ENCODE peak calls at places on chromosomes 6 and 20, in nine cellular contexts. O is HEK293T; W is hypothalamus; E is A549; P is tibial artery; J is substantia nigra; C is pons; U is stimulated activated CD8-positive, alpha-beta memory T cell treated with anti-CD3 and anti-CD28 coated beads, Interleukin-2, amount 100 ng/mL, for 48 hours; S is mesendoderm. D is an unnamed sample.

GRCh38 chr20:6299451-6299850 is 176.6 kb upstream of the FERMT1 start:
- DNase-seq in S (peak), C (no peak), W (no peak), O (no peak), J (no peak), E (no peak), U (no peak), P (no peak), D (no peak)

GRCh38 chr6:157411368-157411767 is 30.4 kb downstream of the ZDHHC14 start:
- DNase-seq in S (no peak), W (no peak), C (no peak), O (no peak), P (no peak), J (no peak), U (no peak), E (no peak), D (no peak)

GRCh38 chr20:51327251-51327841 is 215.2 kb downstream of the NFATC2 start:
- DNase-seq in W (no peak), P (no peak), E (no peak), S (no peak), C (no peak), J (no peak), O (no peak), U (no peak), D (no peak)

GRCh38 chr6:150078788-150079187 is 9.9 kb upstream of the ULBP3 start:
- DNase-seq in W (no peak), P (no peak), C (no peak), J (no peak), U (no peak), S (no peak), O (no peak), E (no peak), D (no peak)

GRCh38 chr6:6004147-6004995 is 2.4 kb downstream of the NRN1 start:
- DNase-seq in P (no peak), C (peak), W (no peak), U (no peak), O (peak), J (no peak), S (peak), E (no peak), D (no peak)

GRCh38 chr6:90194371-90194841 is 102.2 kb downstream of the BACH2 start:
- DNase-seq in J (no peak), W (no peak), S (no peak), P (no peak), U (no peak), C (no peak), O (no peak), E (no peak), D (no peak)

GRCh38 chr6:18154507-18155272 is at the start of gene TPMT:
- DNase-seq in S (no peak), U (no peak), J (peak), W (no peak), E (no peak), C (no peak), P (peak), O (no peak), D (peak)

GRCh38 chr6:118789419-118789818 is 104.5 kb upstream of the ASF1A start:
- DNase-seq in J (no peak), P (no peak), O (no peak), W (no peak), C (peak), E (no peak), U (no peak), S (no peak), D (no peak)

GRCh38 chr20:4509825-4510522 is 211.7 kb upstream of the PRND start:
- DNase-seq in U (no peak), S (no peak), E (peak), O (no peak), J (no peak), C (no peak), P (no peak), W (no peak), D (no peak)

GRCh38 chr20:4283011-4283410 is 267.7 kb upstream of the RNF24 start:
- DNase-seq in S (no peak), P (no peak), W (no peak), J (no peak), C (no peak), O (no peak), U (no peak), E (no peak), D (no peak)

GRCh38 chr6:116413357-116413756 is 42.6 kb downstream of the DSE start:
- DNase-seq in J (no peak), E (no peak), S (no peak), P (no peak), C (no peak), U (no peak), O (no peak), W (no peak), D (no peak)

GRCh38 chr6:36268478-36269248 is 1.2 kb upstream of the PNPLA1 start:
- DNase-seq in O (no peak), P (no peak), U (no peak), C (no peak), W (no peak), J (no peak), S (no peak), E (no peak), D (no peak)

GRCh38 chr6:14630136-14630535 is 512.6 kb downstream of the CD83 start:
- DNase-seq in W (no peak), U (no peak), S (no peak), P (no peak), J (no peak), E (no peak), C (no peak), O (no peak), D (no peak)

GRCh38 chr20:41476013-41476441 is 109.4 kb upstream of the EMILIN3 start:
- DNase-seq in P (no peak), J (no peak), E (peak), U (no peak), C (peak), W (no peak), O (no peak), S (no peak), D (no peak)

GRCh38 chr6:145372671-145373123 is 362.6 kb downstream of the EPM2A start:
- DNase-seq in J (no peak), S (peak), O (no peak), C (peak), E (no peak), U (no peak), W (no peak), P (no peak), D (no peak)

GRCh38 chr20:35176132-35176531 is 4.3 kb downstream of the PROCR start:
- DNase-seq in O (no peak), J (no peak), E (no peak), W (no peak), C (no peak), U (no peak), P (no peak), S (no peak), D (no peak)

GRCh38 chr6:165308926-165309731 is at the start of gene C6orf118:
- DNase-seq in S (peak), W (no peak), P (no peak), E (peak), C (no peak), O (peak), J (no peak), U (no peak), D (peak)

D was measured in aorta.